ENCODE peak calls at places on chromosome 1, in nine cellular contexts. W, P, I, R, Y, O, A, G and F are unnamed samples.

GRCh38 chr1:204073837-204074273 is 940 bp downstream of the SOX13 start:
- DNase-seq in W (no peak), R (peak), A (no peak), I (no peak), O (peak), P (no peak), Y (no peak), G (no peak), F (no peak)

GRCh38 chr1:203368624-203369451 is 17.9 kb upstream of the FMOD start:
- DNase-seq in O (peak), P (no peak), Y (peak), W (no peak), G (peak), A (peak), R (peak), I (peak), F (peak)

GRCh38 chr1:240998024-240998423 is 359.0 kb downstream of the RGS7 start:
- DNase-seq in G (no peak), W (no peak), R (no peak), Y (no peak), A (peak), I (no peak), P (no peak), O (peak), F (no peak)

GRCh38 chr1:1752190-1752589 is 26.1 kb downstream of the NADK start:
- DNase-seq in A (no peak), Y (no peak), P (no peak), W (no peak), G (no peak), R (no peak), O (peak), I (peak), F (no peak)

GRCh38 chr1:211285196-211285595 is 26.0 kb downstream of the RCOR3 start:
- DNase-seq in O (no peak), I (no peak), P (no peak), Y (no peak), R (peak), G (no peak), W (no peak), A (no peak), F (no peak)

GRCh38 chr1:229191066-229191674 is 79.7 kb upstream of the RAB4A start:
- DNase-seq in P (no peak), G (no peak), O (peak), R (peak), A (no peak), I (no peak), W (no peak), Y (no peak), F (no peak)

GRCh38 chr1:198499588-198499987 is 40.9 kb downstream of the ATP6V1G3 start:
- DNase-seq in O (no peak), W (no peak), P (no peak), I (no peak), Y (no peak), A (no peak), G (no peak), R (no peak), F (no peak)

GRCh38 chr1:207814469-207814868 is 62.6 kb downstream of the CD46 start:
- DNase-seq in I (no peak), G (no peak), P (no peak), W (no peak), Y (no peak), O (no peak), A (no peak), R (no peak), F (peak)

GRCh38 chr1:47478090-47478489 is 40.2 kb downstream of the FOXD2 start:
- DNase-seq in A (no peak), R (no peak), G (peak), P (no peak), I (no peak), O (peak), W (no peak), Y (peak), F (no peak)

GRCh38 chr1:228869312-228869824 is 134.1 kb downstream of the RHOU start:
- DNase-seq in Y (no peak), A (no peak), P (no peak), O (no peak), G (no peak), R (no peak), I (no peak), W (no peak), F (no peak)

GRCh38 chr1:27979151-27979858 is 19.5 kb downstream of the XKR8 start:
- DNase-seq in R (peak), I (no peak), P (no peak), Y (peak), G (no peak), O (peak), W (peak), A (peak), F (no peak)

GRCh38 chr1:186178426-186179043 is 196.5 kb downstream of the TPR start:
- DNase-seq in G (no peak), Y (no peak), A (no peak), I (no peak), P (no peak), R (no peak), O (peak), W (no peak), F (no peak)

GRCh38 chr1:212286437-212287131 is 1.4 kb downstream of the PPP2R5A start:
- DNase-seq in R (peak), G (no peak), I (no peak), O (peak), W (no peak), P (no peak), A (no peak), Y (peak), F (no peak)

GRCh38 chr1:40862008-40862863 is at the start of gene CITED4:
- DNase-seq in G (peak), P (peak), A (peak), W (peak), Y (peak), O (peak), I (peak), R (peak), F (peak)

GRCh38 chr1:67713071-67713806 is 28.2 kb downstream of the GADD45A start:
- DNase-seq in W (peak), A (peak), I (peak), R (peak), G (peak), O (peak), P (no peak), Y (peak), F (peak)

GRCh38 chr1:177983087-177983823 is 13.4 kb upstream of the SEC16B start:
- DNase-seq in A (no peak), P (no peak), Y (no peak), O (no peak), I (no peak), R (peak), G (no peak), W (no peak), F (no peak)